ENCODE peak calls at places on chromosomes 7 and 10, in seven cellular contexts. One of them, this sample, is unnamed.

GRCh38 chr10:71582019-71582418 is 137.6 kb downstream of the C10orf105 start:
- DNase-seq in heart left ventricle: peak
- DNase-seq in H9: peak
- DNase-seq in T-helper 2 cell: no peak
- DNase-seq in stimulated activated CD4-positive, alpha-beta T cell treated with anti-CD3 and anti-CD28 coated beads, Interleukin-1b, Interleukin-23, amount 100 ng/mL, for 1 hour: no peak
- DNase-seq in activated T-cell treated with anti-CD3 and anti-CD28 coated beads for 48 hours: no peak
- DNase-seq in nucleus accumbens: peak
- DNase-seq in this sample: no peak

GRCh38 chr7:116357776-116358670 is 141.5 kb upstream of the CAV2 start:
- DNase-seq in heart left ventricle: no peak
- DNase-seq in H9: no peak
- DNase-seq in T-helper 2 cell: no peak
- DNase-seq in stimulated activated CD4-positive, alpha-beta T cell treated with anti-CD3 and anti-CD28 coated beads, Interleukin-1b, Interleukin-23, amount 100 ng/mL, for 1 hour: no peak
- DNase-seq in activated T-cell treated with anti-CD3 and anti-CD28 coated beads for 48 hours: no peak
- DNase-seq in nucleus accumbens: no peak
- DNase-seq in this sample: no peak

GRCh38 chr7:116577320-116577871 is 52.6 kb downstream of the CAV1 start:
- DNase-seq in heart left ventricle: no peak
- DNase-seq in H9: no peak
- DNase-seq in T-helper 2 cell: no peak
- DNase-seq in stimulated activated CD4-positive, alpha-beta T cell treated with anti-CD3 and anti-CD28 coated beads, Interleukin-1b, Interleukin-23, amount 100 ng/mL, for 1 hour: no peak
- DNase-seq in activated T-cell treated with anti-CD3 and anti-CD28 coated beads for 48 hours: no peak
- DNase-seq in nucleus accumbens: no peak
- DNase-seq in this sample: no peak

GRCh38 chr7:116455499-116455898 is 44.0 kb upstream of the CAV2 start:
- DNase-seq in heart left ventricle: no peak
- DNase-seq in H9: no peak
- DNase-seq in T-helper 2 cell: no peak
- DNase-seq in stimulated activated CD4-positive, alpha-beta T cell treated with anti-CD3 and anti-CD28 coated beads, Interleukin-1b, Interleukin-23, amount 100 ng/mL, for 1 hour: no peak
- DNase-seq in activated T-cell treated with anti-CD3 and anti-CD28 coated beads for 48 hours: no peak
- DNase-seq in nucleus accumbens: no peak
- DNase-seq in this sample: no peak

GRCh38 chr7:123314886-123315285 is 115.1 kb upstream of the SLC13A1 start:
- DNase-seq in heart left ventricle: no peak
- DNase-seq in H9: no peak
- DNase-seq in T-helper 2 cell: no peak
- DNase-seq in stimulated activated CD4-positive, alpha-beta T cell treated with anti-CD3 and anti-CD28 coated beads, Interleukin-1b, Interleukin-23, amount 100 ng/mL, for 1 hour: no peak
- DNase-seq in activated T-cell treated with anti-CD3 and anti-CD28 coated beads for 48 hours: no peak
- DNase-seq in nucleus accumbens: no peak
- DNase-seq in this sample: no peak

GRCh38 chr7:77982926-77983550 is 184.5 kb downstream of the PHTF2 start:
- DNase-seq in heart left ventricle: no peak
- DNase-seq in H9: no peak
- DNase-seq in T-helper 2 cell: no peak
- DNase-seq in stimulated activated CD4-positive, alpha-beta T cell treated with anti-CD3 and anti-CD28 coated beads, Interleukin-1b, Interleukin-23, amount 100 ng/mL, for 1 hour: no peak
- DNase-seq in activated T-cell treated with anti-CD3 and anti-CD28 coated beads for 48 hours: peak
- DNase-seq in nucleus accumbens: no peak
- DNase-seq in this sample: no peak

GRCh38 chr10:43380610-43381222 is 9.3 kb downstream of the FXYD4 start:
- DNase-seq in heart left ventricle: no peak
- DNase-seq in H9: no peak
- DNase-seq in T-helper 2 cell: no peak
- DNase-seq in stimulated activated CD4-positive, alpha-beta T cell treated with anti-CD3 and anti-CD28 coated beads, Interleukin-1b, Interleukin-23, amount 100 ng/mL, for 1 hour: no peak
- DNase-seq in activated T-cell treated with anti-CD3 and anti-CD28 coated beads for 48 hours: no peak
- DNase-seq in nucleus accumbens: no peak
- DNase-seq in this sample: no peak

GRCh38 chr10:108358912-108359311 is 1194.4 kb upstream of the SORCS1 start:
- DNase-seq in heart left ventricle: no peak
- DNase-seq in H9: no peak
- DNase-seq in T-helper 2 cell: no peak
- DNase-seq in stimulated activated CD4-positive, alpha-beta T cell treated with anti-CD3 and anti-CD28 coated beads, Interleukin-1b, Interleukin-23, amount 100 ng/mL, for 1 hour: no peak
- DNase-seq in activated T-cell treated with anti-CD3 and anti-CD28 coated beads for 48 hours: no peak
- DNase-seq in nucleus accumbens: no peak
- DNase-seq in this sample: peak